ENCODE peak calls at places on chromosomes 1 and 21, in seven cellular contexts. G is NCI-H1436; V is stimulated activated naive CD4-positive, alpha-beta T cell; M is activated CD8-positive, alpha-beta T cell treated with anti-CD3 and anti-CD28 coated beads for 36 hours; H is stimulated activated CD8-positive, alpha-beta memory T cell treated with anti-CD3 and anti-CD28 coated beads, Interleukin-4, amount 100 ng/mL, for 4 hours; I is posterior cingulate gyrus; W is cardiac septum. B is an unnamed sample.
A peak's percentile ranks its signal among the peaks of the same experiment; 100 is the strongest.

GRCh38 chr1:221783936-221784335 is 42.0 kb upstream of the DUSP10 start:
- DNase-seq in M (peak; percentile 36), V (peak; percentile 25), I (no peak), W (no peak), H (no peak), G (no peak), B (no peak)

GRCh38 chr1:55040953-55041494 is 1.7 kb downstream of the PCSK9 start:
- DNase-seq in W (no peak), V (no peak), I (no peak), G (no peak), M (no peak), H (no peak), B (no peak)

GRCh38 chr1:192608671-192609070 is 27.3 kb upstream of the RGS13 start:
- DNase-seq in H (no peak), I (no peak), V (no peak), M (no peak), G (no peak), W (no peak), B (no peak)

GRCh38 chr1:97094257-97094972 is 372.8 kb downstream of the PTBP2 start:
- DNase-seq in V (no peak), M (no peak), G (no peak), I (no peak), H (no peak), W (no peak), B (no peak)

GRCh38 chr21:41987310-41987709 is 22.9 kb downstream of the ZBTB21 start:
- DNase-seq in M (no peak), H (no peak), I (no peak), W (no peak), V (no peak), G (no peak), B (no peak)

GRCh38 chr21:35649186-35649585 is 411.1 kb downstream of the SETD4 start:
- DNase-seq in M (no peak), I (no peak), W (no peak), H (no peak), G (no peak), V (no peak), B (no peak)

GRCh38 chr1:44867801-44868200 is 24.7 kb upstream of the PTCH2 start:
- DNase-seq in G (no peak), H (no peak), V (no peak), M (no peak), W (no peak), I (no peak), B (no peak)

GRCh38 chr1:97632075-97632474 is 288.8 kb downstream of the DPYD start:
- DNase-seq in I (no peak), M (no peak), H (no peak), V (no peak), G (peak; percentile 37), W (no peak), B (no peak)

GRCh38 chr1:6075747-6076146 is 30.1 kb downstream of the KCNAB2 start:
- DNase-seq in H (no peak), W (no peak), V (no peak), G (no peak), M (no peak), I (no peak), B (no peak)

GRCh38 chr1:61043010-61043820 is 39.1 kb upstream of the NFIA start:
- DNase-seq in V (peak; percentile 54), I (peak; percentile 94), M (peak; percentile 90), W (peak; percentile 94), H (peak; percentile 62), G (peak; percentile 72), B (peak; percentile 73)

GRCh38 chr21:42235593-42235992 is 16.7 kb downstream of the ABCG1 start:
- DNase-seq in H (no peak), V (no peak), G (no peak), W (no peak), M (peak; percentile 25), I (peak; percentile 45), B (no peak)

GRCh38 chr1:234230414-234230862 is 142.8 kb upstream of the COA6 start:
- DNase-seq in G (no peak), H (no peak), W (no peak), V (no peak), M (peak; percentile 48), I (no peak), B (no peak)

GRCh38 chr1:225657462-225657989 is 4.6 kb upstream of the ENAH start:
- DNase-seq in G (no peak), I (no peak), H (no peak), W (no peak), M (no peak), V (no peak), B (no peak)

GRCh38 chr21:28729887-28730286 is 262.8 kb downstream of the LTN1 start:
- DNase-seq in H (no peak), M (no peak), V (no peak), I (no peak), W (no peak), G (no peak), B (no peak)

GRCh38 chr21:28299946-28300345 is 692.7 kb downstream of the LTN1 start:
- DNase-seq in H (no peak), V (no peak), I (no peak), G (no peak), W (no peak), M (no peak), B (no peak)

GRCh38 chr21:36656138-36656537 is 42.8 kb upstream of the SIM2 start:
- DNase-seq in W (no peak), M (no peak), V (no peak), G (no peak), I (no peak), H (no peak), B (no peak)